ENCODE peak calls at places on chromosomes 5 and 9, in nine cellular contexts. G, N, T, U, W, D, L, Y and F are unnamed samples.

GRCh38 chr5:171863928-171864327 is 78.3 kb downstream of the SMIM23 start:
- DNase-seq in Y (no peak), N (no peak), L (peak), D (peak), U (peak), T (peak), G (no peak), W (no peak), F (peak)

GRCh38 chr5:55934117-55934613 is 60.6 kb downstream of the IL6ST start:
- DNase-seq in G (no peak), D (no peak), U (no peak), W (no peak), T (no peak), Y (no peak), N (no peak), L (peak), F (no peak)

GRCh38 chr9:130987738-130988399 is 21.1 kb upstream of the LAMC3 start:
- DNase-seq in D (no peak), Y (no peak), U (no peak), L (no peak), W (no peak), N (no peak), G (peak), T (peak), F (no peak)

GRCh38 chr5:1733369-1733768 is 66.3 kb downstream of the MRPL36 start:
- DNase-seq in Y (no peak), T (no peak), U (no peak), W (no peak), N (no peak), D (no peak), G (no peak), L (no peak), F (no peak)

GRCh38 chr9:88464851-88465250 is 70.1 kb upstream of the NXNL2 start:
- DNase-seq in G (no peak), Y (no peak), N (no peak), L (peak), W (no peak), D (peak), U (no peak), T (no peak), F (no peak)

GRCh38 chr5:125372694-125373621 is 626.5 kb upstream of the ZNF608 start:
- DNase-seq in T (peak), D (peak), N (no peak), G (no peak), U (peak), L (peak), W (no peak), Y (no peak), F (peak)

GRCh38 chr5:181160144-181160754 is 12.9 kb downstream of the OR2V2 start:
- DNase-seq in L (peak), W (peak), N (no peak), T (peak), Y (no peak), U (peak), G (no peak), D (peak), F (peak)

GRCh38 chr5:178238711-178239592 is 6.3 kb upstream of the PHYKPL start:
- DNase-seq in Y (no peak), L (no peak), D (no peak), N (no peak), G (peak), W (no peak), U (no peak), T (no peak), F (no peak)

GRCh38 chr9:6915635-6916034 is 157.9 kb downstream of the KDM4C start:
- DNase-seq in T (no peak), D (no peak), U (no peak), W (no peak), G (no peak), L (no peak), N (no peak), Y (no peak), F (no peak)

GRCh38 chr9:16501098-16501663 is 369.3 kb downstream of the BNC2 start:
- DNase-seq in D (peak), T (peak), G (no peak), L (peak), W (no peak), Y (no peak), N (no peak), U (peak), F (peak)

GRCh38 chr9:113381909-113382411 is 5.2 kb upstream of the HDHD3 start:
- DNase-seq in T (no peak), G (no peak), L (no peak), N (peak), D (no peak), Y (no peak), W (no peak), U (no peak), F (no peak)

GRCh38 chr5:91091471-91092234 is 291.5 kb downstream of the ARRDC3 start:
- DNase-seq in U (no peak), N (no peak), L (no peak), Y (no peak), D (no peak), W (no peak), T (no peak), G (no peak), F (no peak)

GRCh38 chr5:124593952-124594351 is 152.5 kb downstream of the ZNF608 start:
- DNase-seq in N (no peak), W (no peak), U (no peak), D (no peak), L (no peak), G (no peak), Y (no peak), T (no peak), F (no peak)

GRCh38 chr5:126865299-126865698 is 88.4 kb downstream of the LMNB1 start:
- DNase-seq in D (peak), U (peak), N (no peak), Y (no peak), T (peak), L (peak), G (no peak), W (no peak), F (peak)

GRCh38 chr5:95554647-95555548 is at the start of the genes ARSK and SKIC3:
- DNase-seq in N (peak), W (peak), T (peak), G (peak), D (peak), U (peak), L (peak), Y (peak), F (peak)

GRCh38 chr5:159106569-159107282 is 7.0 kb upstream of the EBF1 start:
- DNase-seq in D (peak), Y (no peak), T (peak), U (peak), L (peak), W (peak), G (peak), N (peak), F (peak)

GRCh38 chr5:42787073-42787472 is 24.6 kb downstream of the SELENOP start:
- DNase-seq in D (no peak), U (no peak), Y (no peak), N (no peak), G (no peak), T (no peak), L (no peak), W (no peak), F (no peak)

GRCh38 chr5:77973253-77973609 is 197.1 kb upstream of the TBCA start:
- DNase-seq in Y (no peak), L (no peak), N (no peak), W (no peak), T (no peak), G (no peak), D (no peak), U (no peak), F (no peak)

GRCh38 chr9:113781381-113781780 is 94.7 kb upstream of the ZNF618 start:
- DNase-seq in L (no peak), N (no peak), D (no peak), Y (no peak), G (no peak), W (no peak), T (no peak), U (no peak), F (no peak)

GRCh38 chr9:126417684-126418083 is 91.1 kb downstream of the MVB12B start:
- DNase-seq in G (no peak), T (no peak), N (no peak), W (no peak), D (no peak), U (no peak), Y (no peak), L (no peak), F (no peak)

GRCh38 chr5:17232405-17232804 is 15.0 kb downstream of the BASP1 start:
- DNase-seq in W (no peak), Y (no peak), G (no peak), T (no peak), L (no peak), U (no peak), N (no peak), D (no peak), F (no peak)

GRCh38 chr5:16660982-16661381 is 44.2 kb upstream of the RETREG1 start:
- DNase-seq in G (no peak), U (no peak), N (no peak), D (no peak), Y (no peak), T (no peak), W (no peak), L (no peak), F (no peak)

GRCh38 chr5:82465235-82465634 is 187.1 kb upstream of the RPS23 start:
- DNase-seq in U (peak), G (no peak), W (no peak), L (no peak), N (no peak), D (no peak), Y (no peak), T (no peak), F (peak)

GRCh38 chr5:6804766-6805165 is 91.5 kb downstream of the TENT4A start:
- DNase-seq in U (peak), Y (no peak), W (no peak), L (peak), G (no peak), N (no peak), T (peak), D (peak), F (peak)

GRCh38 chr9:82540175-82540574 is 522.8 kb downstream of the RASEF start:
- DNase-seq in W (no peak), U (no peak), L (no peak), G (no peak), Y (no peak), T (no peak), N (peak), D (no peak), F (no peak)

GRCh38 chr5:11046160-11046559 is 285.1 kb upstream of the DAP start:
- DNase-seq in N (no peak), L (peak), Y (no peak), U (no peak), D (peak), T (peak), W (no peak), G (no peak), F (peak)
- TF ChIP-seq CTCF in N (no peak), L (peak), Y (no peak), U (no peak), D (peak), T (peak), W (no peak), G (no peak), F (no peak)

DNA sequence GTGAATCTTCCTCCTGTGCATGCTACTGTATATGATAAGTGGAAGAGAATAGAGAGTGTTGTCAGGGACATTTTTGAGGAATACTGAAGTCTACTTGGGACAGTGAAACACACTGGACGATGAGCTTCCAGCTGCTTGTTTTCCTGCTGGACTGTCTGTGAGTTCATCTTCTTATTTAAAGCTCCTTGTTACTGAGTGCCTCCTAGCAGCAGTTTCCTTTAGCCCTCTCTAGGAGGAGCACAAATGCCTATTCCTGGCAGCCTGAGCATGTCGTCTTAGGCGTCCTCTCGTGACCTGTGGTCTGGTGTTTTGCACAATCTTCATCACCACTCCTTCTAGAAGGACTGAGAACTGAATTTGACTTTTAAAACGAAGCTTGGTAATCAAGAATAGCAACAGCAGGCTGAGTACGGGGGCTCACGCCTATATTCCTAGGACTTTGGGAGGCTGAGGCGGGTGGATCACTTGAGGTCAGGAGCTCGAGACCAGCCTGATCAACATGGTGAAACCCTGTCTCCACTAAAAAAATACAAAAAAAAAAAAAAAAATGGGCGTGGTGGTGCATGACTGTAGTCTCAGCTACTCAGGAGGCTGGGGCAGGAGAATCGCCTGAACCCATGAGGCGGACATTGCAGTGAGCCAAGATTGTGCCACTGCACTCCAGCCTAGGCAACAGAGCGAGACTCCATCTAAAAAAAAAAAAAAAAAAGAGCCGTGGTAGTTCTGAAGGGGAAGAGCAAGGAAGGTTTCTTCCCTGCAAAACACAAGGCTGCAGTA is 44.0 kb downstream of the ANKRD33B start:
- DNase-seq in N (peak), G (no peak), W (peak), D (peak), U (peak), L (peak), Y (no peak), T (peak), F (peak)
- H3K4me3 ChIP-seq in N (no peak), G (no peak), W (no peak), D (no peak), U (no peak), L (no peak), Y (peak), T (no peak), F (no peak)

DNA sequence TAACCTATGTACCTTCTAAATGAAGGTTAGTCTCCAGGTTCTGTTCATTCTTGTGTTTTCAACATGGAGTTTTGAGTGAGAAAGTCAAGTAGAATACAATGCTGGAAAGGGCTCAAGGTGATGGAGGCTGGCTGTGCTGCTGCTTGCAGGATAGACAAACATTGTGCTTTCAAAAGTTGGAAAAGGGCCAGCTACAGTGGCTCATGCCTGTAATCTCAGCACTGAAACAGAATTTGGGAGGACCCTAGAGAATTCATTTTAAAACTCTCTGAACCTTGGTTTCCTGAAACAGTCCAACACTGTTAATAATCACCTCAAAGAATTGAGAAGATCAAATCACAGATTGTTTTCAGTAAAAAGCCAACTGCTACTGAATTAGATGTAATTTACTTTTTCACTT is 15.4 kb upstream of the IARS1 start:
- DNase-seq in T (no peak), D (peak), U (no peak), W (no peak), Y (no peak), L (peak), G (no peak), N (no peak), F (peak)
- TF ChIP-seq CTCF in T (no peak), D (no peak), U (no peak), W (no peak), Y (no peak), L (no peak), G (no peak), N (no peak), F (no peak)

GRCh38 chr9:134899168-134899567 is 18.5 kb downstream of the FCN1 start:
- DNase-seq in G (no peak), U (no peak), Y (no peak), T (no peak), D (no peak), L (no peak), N (no peak), W (no peak), F (no peak)
- H3K4me3 ChIP-seq in G (no peak), U (no peak), Y (no peak), T (no peak), D (no peak), L (no peak), N (no peak), W (no peak), F (no peak)

GRCh38 chr9:98774746-98775145 is 21.6 kb downstream of the ANKS6 start:
- DNase-seq in G (no peak), L (peak), N (no peak), Y (no peak), W (no peak), U (no peak), T (peak), D (no peak), F (no peak)
- TF ChIP-seq CTCF in G (no peak), L (peak), N (peak), Y (no peak), W (no peak), U (peak), T (peak), D (peak), F (peak)

GRCh38 chr5:135349886-135350285 is 49.1 kb downstream of the MACROH2A1 start:
- DNase-seq in L (no peak), U (no peak), T (no peak), G (no peak), W (no peak), D (no peak), N (peak), Y (no peak), F (no peak)

GRCh38 chr5:135355182-135355581 is 43.8 kb downstream of the MACROH2A1 start:
- DNase-seq in T (peak), N (no peak), L (no peak), W (no peak), G (no peak), Y (no peak), U (no peak), D (peak), F (peak)

GRCh38 chr5:135356522-135357318 is 42.3 kb downstream of the MACROH2A1 start:
- DNase-seq in Y (no peak), U (peak), T (peak), D (peak), G (peak), W (peak), N (peak), L (peak), F (peak)

GRCh38 chr5:135350536-135350935 is 48.5 kb downstream of the MACROH2A1 start:
- DNase-seq in G (no peak), L (no peak), T (no peak), N (no peak), D (no peak), W (no peak), U (no peak), Y (no peak), F (no peak)

GRCh38 chr5:135353952-135354721 is 44.9 kb downstream of the MACROH2A1 start:
- DNase-seq in Y (no peak), L (peak), W (no peak), D (peak), N (peak), G (no peak), U (peak), T (peak), F (peak)
- H3K4me3 ChIP-seq in Y (no peak), L (no peak), W (no peak), D (no peak), N (no peak), G (no peak), U (no peak), T (no peak), F (no peak)